ENCODE peak calls at places on chromosomes 1 and 21, in six cellular contexts. S, W, V, F, I and A are unnamed samples. For H3F3A and H4K20me1, the result is how much of the 10 kb centered on the place peaks cover.

GRCh38 chr1:161723459-161724149 is 2.3 kb downstream of the FCRLB start:
- DNase-seq in S (no peak), W (no peak), V (no peak), F (no peak), I (no peak), A (peak)

GRCh38 chr1:51648180-51649109 is 31.6 kb downstream of the OSBPL9 start:
- DNase-seq in S (peak), W (no peak), V (peak), F (peak), I (peak), A (peak)

GRCh38 chr1:210715072-210715471 is 386.4 kb downstream of the HHAT start:
- DNase-seq in S (no peak), W (no peak), V (no peak), F (no peak), I (no peak), A (no peak)

GRCh38 chr1:186375929-186376330 is 292 bp downstream of the ODR4 start:
- DNase-seq in S (no peak), W (no peak), V (no peak), F (no peak), I (no peak), A (no peak)

GRCh38 chr1:8574985-8575384 is 242.5 kb downstream of the RERE start:
- DNase-seq in S (no peak), W (no peak), V (no peak), F (no peak), I (no peak), A (peak)

GRCh38 chr1:239308701-239309333 is 77.6 kb upstream of the CHRM3 start:
- DNase-seq in S (peak), W (peak), V (peak), F (peak), I (peak), A (peak)

GRCh38 chr21:30129246-30129645 is 37.4 kb downstream of the CLDN17 start:
- DNase-seq in S (no peak), W (no peak), V (no peak), F (no peak), I (no peak), A (no peak)

GRCh38 chr1:11316701-11317100 is 43.7 kb downstream of the UBIAD1 start:
- DNase-seq in S (no peak), W (no peak), V (no peak), F (no peak), I (peak), A (no peak)

GRCh38 chr1:71770121-71770520 is 512.2 kb downstream of the NEGR1 start:
- DNase-seq in S (no peak), W (peak), V (no peak), F (no peak), I (peak), A (no peak)

GRCh38 chr1:74811421-74812179 is 78.6 kb downstream of the TYW3 start:
- DNase-seq in S (no peak), W (peak), V (no peak), F (no peak), I (no peak), A (no peak)

GRCh38 chr1:206502813-206503212 is 4.5 kb upstream of the RASSF5 start:
- DNase-seq in S (no peak), W (no peak), V (no peak), F (no peak), I (peak), A (no peak)

GRCh38 chr1:36095760-36096405 is 7.2 kb downstream of the ADPRS start:
- DNase-seq in S (no peak), W (no peak), V (no peak), F (no peak), I (no peak), A (no peak)

GRCh38 chr1:184504012-184504694 is 117.3 kb downstream of the C1orf21 start:
- DNase-seq in S (no peak), W (no peak), V (peak), F (no peak), I (no peak), A (no peak)

GRCh38 chr1:228141082-228141870 is 1.2 kb downstream of the GUK1 start:
- DNase-seq in S (no peak), W (peak), V (no peak), F (peak), I (peak), A (peak)

GRCh38 chr1:45848097-45848496 is 44.7 kb downstream of the MAST2 start:
- DNase-seq in S (no peak), W (no peak), V (no peak), F (no peak), I (no peak), A (no peak)

GRCh38 chr1:230262867-230263572 is 163.1 kb downstream of the PGBD5 start:
- DNase-seq in S (no peak), W (no peak), V (no peak), F (no peak), I (no peak), A (no peak)

GRCh38 chr1:65510961-65511360 is 90.5 kb downstream of the LEPR start:
- DNase-seq in S (no peak), W (no peak), V (no peak), F (no peak), I (no peak), A (no peak)

GRCh38 chr1:162696286-162696862 is 64.1 kb downstream of the DDR2 start:
- DNase-seq in S (peak), W (no peak), V (peak), F (peak), I (peak), A (peak)

GRCh38 chr1:19630720-19631119 is 13.4 kb upstream of the NBL1 start:
- DNase-seq in S (no peak), W (no peak), V (no peak), F (no peak), I (no peak), A (no peak)

GRCh38 chr1:10823000-10823401 is 26.6 kb upstream of the CASZ1 start:
- DNase-seq in S (no peak), W (no peak), V (no peak), F (no peak), I (no peak), A (no peak)

GRCh38 chr1:67211589-67212563 is 45.6 kb downstream of the IL23R start:
- DNase-seq in S (peak), W (peak), V (peak), F (no peak), I (peak), A (peak)

GRCh38 chr21:36743446-36743845 is 44.5 kb downstream of the SIM2 start:
- DNase-seq in S (no peak), W (no peak), V (no peak), F (no peak), I (no peak), A (no peak)

GRCh38 chr1:67429528-67430357 is 459 bp downstream of the SERBP1 start:
- DNase-seq in S (peak), W (peak), V (peak), F (peak), I (peak), A (peak)

GRCh38 chr1:81936838-81937237 is 136.1 kb downstream of the ADGRL2 start:
- DNase-seq in S (no peak), W (no peak), V (no peak), F (no peak), I (no peak), A (no peak)

GRCh38 chr1:100538935-100539835 is 1.2 kb downstream of the GPR88 start:
- DNase-seq in S (peak), W (peak), V (peak), F (peak), I (peak), A (peak)

GRCh38 chr1:241610056-241610815 is 29.9 kb downstream of the CHML start:
- DNase-seq in S (no peak), W (no peak), V (peak), F (peak), I (no peak), A (peak)

GRCh38 chr1:56095924-56096655 is 483.3 kb downstream of the PLPP3 start:
- DNase-seq in S (no peak), W (no peak), V (no peak), F (no peak), I (peak), A (no peak)

GRCh38 chr1:94006604-94007003 is 97.4 kb upstream of the GCLM start:
- DNase-seq in S (no peak), W (no peak), V (no peak), F (no peak), I (no peak), A (no peak)

GRCh38 chr21:45308211-45309068 is 20.7 kb upstream of the POFUT2 start:
- DNase-seq in S (no peak), W (no peak), V (no peak), F (no peak), I (no peak), A (no peak)

GRCh38 chr1:94619731-94620130 is 78.2 kb upstream of the F3 start:
- DNase-seq in S (no peak), W (no peak), V (no peak), F (no peak), I (no peak), A (peak)

GRCh38 chr1:237756304-237756967 is 134.3 kb downstream of the ZP4 start:
- DNase-seq in S (no peak), W (no peak), V (no peak), F (no peak), I (no peak), A (no peak)

GRCh38 chr1:232628335-232629214 is 1.4 kb downstream of the SIPA1L2 start:
- DNase-seq in S (no peak), W (peak), V (peak), F (peak), I (peak), A (peak)

GRCh38 chr1:66464802-66465201 is 69.2 kb upstream of the SGIP1 start:
- DNase-seq in S (no peak), W (no peak), V (no peak), F (no peak), I (peak), A (peak)

GRCh38 chr1:39570477-39571177 is 6.0 kb downstream of the PABPC4 start:
- DNase-seq in S (no peak), W (peak), V (no peak), F (no peak), I (no peak), A (no peak)
- H3F3A ChIP-seq in S (under half), W (half or more), V (under half), F (under half), I (under half), A (under half)

DNA sequence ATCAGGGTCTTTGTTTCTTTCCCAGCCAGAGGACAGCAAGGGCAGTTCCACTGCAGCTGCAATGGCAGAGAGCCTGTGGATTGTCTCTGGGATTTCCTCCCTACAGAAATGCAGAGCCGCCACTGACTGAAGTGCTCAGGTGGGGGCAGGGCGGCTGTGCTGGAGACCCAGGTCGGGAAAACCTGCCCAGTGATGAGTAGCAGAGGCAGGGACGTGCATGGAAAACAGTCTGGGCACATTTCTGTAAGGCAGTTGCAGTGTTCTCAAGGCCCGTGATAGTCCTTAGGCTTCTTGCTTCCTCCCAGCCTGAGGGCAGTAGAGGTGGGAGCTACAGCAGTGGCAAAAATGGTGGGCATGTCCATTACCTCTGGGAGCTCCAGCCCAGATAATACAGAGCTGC is 40.1 kb upstream of the CYP4X1 start:
- DNase-seq in S (peak), W (no peak), V (peak), F (no peak), I (no peak), A (no peak)
- H3K27ac ChIP-seq in S (no peak), W (no peak), V (no peak), F (no peak), I (no peak), A (no peak)

DNA sequence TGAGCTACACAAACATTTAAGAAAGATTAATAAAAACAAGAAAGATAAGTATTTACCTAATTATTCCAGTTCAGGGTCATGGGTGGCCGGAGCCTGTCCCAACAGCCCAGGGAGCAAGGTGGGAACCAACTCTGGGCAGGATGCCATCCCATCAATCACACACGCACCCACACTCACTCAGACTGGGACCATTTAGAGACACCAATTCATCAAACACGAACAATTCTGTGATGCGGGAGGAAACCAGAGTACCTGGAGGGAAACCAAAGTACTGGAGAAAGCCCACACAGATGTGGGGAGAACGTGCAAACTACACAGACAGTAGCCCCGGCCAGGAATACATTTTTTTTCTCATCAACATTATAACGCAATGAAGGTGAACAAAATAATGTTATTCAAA is 16.2 kb downstream of the WASF2 start:
- DNase-seq in S (no peak), W (no peak), V (no peak), F (no peak), I (no peak), A (no peak)
- H4K20me1 ChIP-seq in S (under half), W (under half), V (under half), F (half or more), I (under half), A (under half)

GRCh38 chr1:44730741-44731512 is at the start of gene RNU5D-1:
- DNase-seq in S (peak), W (peak), V (peak), F (peak), I (peak), A (peak)
- H3F3A ChIP-seq in S (under half), W (under half), V (under half), F (under half), I (under half), A (under half)

GRCh38 chr1:203149188-203149840 is 21.8 kb downstream of the ADORA1 start:
- DNase-seq in S (no peak), W (no peak), V (no peak), F (no peak), I (no peak), A (no peak)

GRCh38 chr1:203147376-203147775 is 19.9 kb downstream of the ADORA1 start:
- DNase-seq in S (peak), W (no peak), V (no peak), F (no peak), I (no peak), A (no peak)

GRCh38 chr1:203146537-203146936 is 19.0 kb downstream of the ADORA1 start:
- DNase-seq in S (no peak), W (no peak), V (no peak), F (no peak), I (no peak), A (no peak)

GRCh38 chr1:203148579-203148978 is 21.1 kb downstream of the ADORA1 start:
- DNase-seq in S (no peak), W (no peak), V (no peak), F (no peak), I (no peak), A (no peak)

GRCh38 chr1:203148127-203148526 is 20.6 kb downstream of the ADORA1 start:
- DNase-seq in S (peak), W (peak), V (no peak), F (no peak), I (peak), A (peak)
- H3K27ac ChIP-seq in S (no peak), W (no peak), V (no peak), F (no peak), I (no peak), A (no peak)

DNA sequence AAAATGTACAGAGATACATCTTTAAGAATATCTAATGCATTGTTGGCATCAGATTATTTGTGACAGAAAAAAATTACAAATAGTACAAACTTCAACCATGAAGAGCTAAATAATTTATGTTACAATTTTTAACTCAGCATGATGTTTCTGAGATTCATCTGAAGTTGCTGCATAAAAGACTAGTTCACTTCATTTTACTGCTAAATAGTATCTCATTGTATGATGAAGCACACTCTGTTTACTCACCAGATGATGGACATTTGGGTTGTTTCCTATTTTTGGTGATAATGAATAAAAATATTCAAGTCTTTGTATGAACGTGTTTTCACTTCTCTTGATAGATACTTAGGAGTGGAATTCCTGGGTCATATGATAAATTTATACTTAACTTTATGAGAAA is 20.6 kb downstream of the EGLN1 start:
- DNase-seq in S (no peak), W (no peak), V (no peak), F (no peak), I (no peak), A (no peak)
- H4K20me1 ChIP-seq in S (under half), W (under half), V (under half), F (under half), I (under half), A (under half)

DNA sequence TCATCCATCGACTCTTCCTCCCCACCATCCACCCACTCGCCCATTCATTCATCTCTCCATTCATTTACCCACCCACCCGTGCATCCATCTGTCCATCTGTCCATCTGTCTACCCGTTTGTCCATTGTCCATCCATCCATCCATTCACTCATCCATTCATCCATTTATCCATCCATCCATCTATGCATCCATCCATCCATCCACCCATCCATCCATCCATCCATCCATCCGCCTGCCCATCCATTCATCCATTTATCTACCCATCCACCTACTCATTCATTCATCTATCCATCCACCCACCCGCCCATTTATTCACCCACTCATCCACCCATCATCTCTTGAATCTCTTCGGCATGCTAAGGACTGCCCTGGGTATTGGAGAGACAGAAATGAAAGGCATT is 18.5 kb downstream of the ARHGEF10L start:
- DNase-seq in S (no peak), W (no peak), V (no peak), F (no peak), I (no peak), A (no peak)
- H3F3A ChIP-seq in S (under half), W (under half), V (under half), F (under half), I (under half), A (under half)